ENCODE peak calls at places on chromosomes 7 and 10, in seven cellular contexts. H is cardiac fibroblast, B is pancreas, L is heart right ventricle, D is RPMI8226, Z is IMR-90, A is HEK293T. M is an unnamed sample.

GRCh38 chr7:24974026-24974832 is 5.7 kb downstream of the OSBPL3 start:
- DNase-seq in Z (no peak), D (no peak), L (no peak), B (no peak), H (no peak), A (no peak), M (no peak)

GRCh38 chr7:30206466-30206865 is 71.7 kb downstream of the MTURN start:
- DNase-seq in D (no peak), Z (peak), H (peak), A (no peak), B (no peak), L (no peak), M (no peak)

GRCh38 chr10:44051584-44052385 is 333.1 kb downstream of the CXCL12 start:
- DNase-seq in D (no peak), A (no peak), L (no peak), H (peak), Z (peak), B (no peak), M (no peak)

GRCh38 chr7:100515072-100515532 is 23.9 kb upstream of the AGFG2 start:
- DNase-seq in A (no peak), B (no peak), L (no peak), Z (peak), H (peak), D (no peak), M (no peak)

GRCh38 chr10:95438781-95439180 is 122.4 kb downstream of the SORBS1 start:
- DNase-seq in B (no peak), D (no peak), L (no peak), H (no peak), A (no peak), Z (no peak), M (no peak)

GRCh38 chr7:140393756-140394306 is 4.5 kb downstream of the SLC37A3 start:
- DNase-seq in D (no peak), Z (no peak), B (peak), L (no peak), H (no peak), A (no peak), M (no peak)

GRCh38 chr7:66283003-66283920 is 78.1 kb downstream of the TPST1 start:
- DNase-seq in A (no peak), H (peak), Z (peak), B (no peak), D (no peak), L (no peak), M (no peak)

GRCh38 chr7:54653905-54654304 is 105.1 kb downstream of the SEC61G start:
- DNase-seq in A (no peak), Z (no peak), L (no peak), H (no peak), D (no peak), B (no peak), M (no peak)

GRCh38 chr7:33534830-33535229 is 370.5 kb upstream of the BMPER start:
- DNase-seq in B (no peak), H (peak), A (no peak), L (no peak), D (no peak), Z (peak), M (no peak)

GRCh38 chr7:95718556-95719410 is 53.6 kb upstream of the DYNC1I1 start:
- DNase-seq in H (peak), Z (peak), L (no peak), B (no peak), D (no peak), A (peak), M (no peak)

GRCh38 chr7:11213246-11213645 is 239.6 kb downstream of the PHF14 start:
- DNase-seq in B (no peak), D (no peak), A (no peak), L (no peak), Z (no peak), H (no peak), M (no peak)

GRCh38 chr7:19754521-19755116 is 18.8 kb downstream of the TMEM196 start:
- DNase-seq in Z (peak), H (peak), A (peak), L (no peak), B (no peak), D (peak), M (no peak)

GRCh38 chr10:51804861-51805260 is 105.5 kb upstream of the CSTF2T start:
- DNase-seq in Z (peak), L (no peak), H (peak), D (no peak), B (no peak), A (no peak), M (no peak)

GRCh38 chr10:112361951-112362770 is 11.8 kb upstream of the ACSL5 start:
- DNase-seq in D (no peak), Z (peak), H (peak), L (peak), A (no peak), B (no peak), M (peak)

GRCh38 chr7:121187676-121188075 is 141.1 kb upstream of the WNT16 start:
- DNase-seq in H (no peak), B (no peak), A (no peak), D (no peak), L (no peak), Z (peak), M (no peak)

GRCh38 chr7:85090919-85091567 is 95.8 kb downstream of the SEMA3D start:
- DNase-seq in D (no peak), L (no peak), A (no peak), B (no peak), H (no peak), Z (no peak), M (no peak)

GRCh38 chr7:115782716-115783460 is 247.7 kb downstream of the TFEC start:
- DNase-seq in A (peak), D (peak), B (no peak), Z (no peak), L (no peak), H (peak), M (no peak)

GRCh38 chr10:117442944-117443676 is 67.9 kb upstream of the PDZD8 start:
- DNase-seq in Z (peak), B (peak), D (peak), L (peak), A (peak), H (peak), M (peak)

GRCh38 chr7:64787295-64787694 is 6.9 kb upstream of the ZNF138 start:
- DNase-seq in L (no peak), Z (no peak), H (no peak), B (no peak), A (no peak), D (no peak), M (no peak)

GRCh38 chr7:128204455-128204854 is 36.6 kb upstream of the LEP start:
- DNase-seq in H (no peak), D (no peak), B (no peak), A (no peak), Z (no peak), L (no peak), M (no peak)

GRCh38 chr10:86607674-86608073 is 46.7 kb upstream of the OPN4 start:
- DNase-seq in H (no peak), A (no peak), Z (no peak), B (no peak), L (no peak), D (no peak), M (no peak)

GRCh38 chr7:40889099-40889498 is 754.3 kb downstream of the SUGCT start:
- DNase-seq in Z (no peak), L (no peak), A (no peak), B (no peak), D (no peak), H (no peak), M (no peak)

M was measured in transverse colon.